ENCODE peak calls at places on chromosome 17, in four cellular contexts. K is cardiac muscle cell, Z is HCT116, L is adrenal gland. N is an unnamed sample.

GRCh38 chr17:17086585-17086984 is 44.3 kb downstream of the MPRIP start:
- DNase-seq in K (no peak), Z (no peak), L (no peak), N (no peak)

GRCh38 chr17:39568710-39569109 is 39.0 kb downstream of the NEUROD2 start:
- DNase-seq in K (no peak), Z (no peak), L (no peak), N (no peak)

GRCh38 chr17:72117748-72118587 is 2.9 kb upstream of the SOX9 start:
- DNase-seq in K (no peak), Z (no peak), L (no peak), N (no peak)

GRCh38 chr17:15247891-15248529 is 17.1 kb downstream of the PMP22 start:
- DNase-seq in K (peak; percentile 32), Z (no peak), L (no peak), N (no peak)

GRCh38 chr17:17043668-17044226 is 1.5 kb downstream of the MPRIP start:
- DNase-seq in K (peak; percentile 47), Z (no peak), L (no peak), N (peak; percentile 47)

GRCh38 chr17:74280093-74280513 is 6.1 kb downstream of the DNAI2 start:
- DNase-seq in K (no peak), Z (no peak), L (no peak), N (no peak)

GRCh38 chr17:50279181-50279526 is 4.9 kb downstream of the TMEM92 start:
- DNase-seq in K (no peak), Z (no peak), L (no peak), N (no peak)

GRCh38 chr17:27553019-27553511 is 77.9 kb upstream of the LGALS9 start:
- DNase-seq in K (no peak), Z (no peak), L (no peak), N (no peak)

GRCh38 chr17:21425736-21426135 is 49.6 kb downstream of the KCNJ12 start:
- DNase-seq in K (no peak), Z (no peak), L (no peak), N (no peak)

GRCh38 chr17:67992541-67993152 is 3.6 kb downstream of the C17orf58 start:
- DNase-seq in K (no peak), Z (no peak), L (no peak), N (no peak)

GRCh38 chr17:80279895-80280294 is 19.2 kb downstream of the RNF213 start:
- DNase-seq in K (no peak), Z (no peak), L (no peak), N (peak; percentile 85)

GRCh38 chr17:67491678-67492019 is 114.6 kb downstream of the PITPNC1 start:
- DNase-seq in K (no peak), Z (no peak), L (no peak), N (no peak)

GRCh38 chr17:50328360-50328759 is 17.6 kb upstream of the XYLT2 start:
- DNase-seq in K (no peak), Z (no peak), L (no peak), N (no peak)

GRCh38 chr17:46771601-46772012 is 46.9 kb downstream of the WNT3 start:
- DNase-seq in K (peak; percentile 75), Z (no peak), L (no peak), N (no peak)

GRCh38 chr17:54280741-54281140 is 458.0 kb downstream of the KIF2B start:
- DNase-seq in K (no peak), Z (no peak), L (no peak), N (no peak)
- H3K9me3 ChIP-seq in K (no peaks in the 10 kb centered on the region), Z (peaks cover 50% of the 10 kb centered on the region), L (no peaks in the 10 kb centered on the region), N (no peaks in the 10 kb centered on the region)

GRCh38 chr17:53390575-53390974 is 432.2 kb upstream of the KIF2B start:
- DNase-seq in K (no peak), Z (no peak), L (no peak), N (no peak)
- H3K9me3 ChIP-seq in K (no peaks in the 10 kb centered on the region), Z (peaks cover 55% of the 10 kb centered on the region), L (no peaks in the 10 kb centered on the region), N (no peaks in the 10 kb centered on the region)

DNA sequence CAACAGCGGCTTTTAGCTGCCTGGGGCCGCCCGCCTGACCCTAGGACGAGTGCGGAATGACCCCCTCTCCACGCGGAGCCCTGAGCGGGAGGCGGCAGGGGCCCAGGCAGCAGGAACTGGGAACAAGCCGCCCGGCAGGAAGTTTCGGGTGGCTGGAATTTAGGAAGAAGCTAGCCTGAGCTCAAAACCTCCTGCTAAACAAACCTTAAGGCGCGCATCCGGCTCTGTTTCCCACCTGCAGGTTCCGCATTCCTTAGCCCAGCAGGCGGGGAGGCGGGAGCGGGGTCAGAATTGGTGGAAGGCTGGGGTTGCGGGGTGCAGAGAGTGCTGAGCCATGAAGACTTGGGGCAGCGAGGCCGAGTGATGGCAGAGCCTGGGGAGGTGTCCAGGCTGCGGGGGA is 813.9 kb downstream of the KCNJ18 start:
- DNase-seq in K (no peak), Z (no peak), L (no peak), N (no peak)
- H3K9me3 ChIP-seq in K (no peaks in the 10 kb centered on the region), Z (no peaks in the 10 kb centered on the region), L (no peaks in the 10 kb centered on the region), N (peaks cover 8% of the 10 kb centered on the region)

GRCh38 chr17:52470553-52470952 is 312.0 kb upstream of the CA10 start:
- DNase-seq in K (no peak), Z (no peak), L (no peak), N (no peak)

DNA sequence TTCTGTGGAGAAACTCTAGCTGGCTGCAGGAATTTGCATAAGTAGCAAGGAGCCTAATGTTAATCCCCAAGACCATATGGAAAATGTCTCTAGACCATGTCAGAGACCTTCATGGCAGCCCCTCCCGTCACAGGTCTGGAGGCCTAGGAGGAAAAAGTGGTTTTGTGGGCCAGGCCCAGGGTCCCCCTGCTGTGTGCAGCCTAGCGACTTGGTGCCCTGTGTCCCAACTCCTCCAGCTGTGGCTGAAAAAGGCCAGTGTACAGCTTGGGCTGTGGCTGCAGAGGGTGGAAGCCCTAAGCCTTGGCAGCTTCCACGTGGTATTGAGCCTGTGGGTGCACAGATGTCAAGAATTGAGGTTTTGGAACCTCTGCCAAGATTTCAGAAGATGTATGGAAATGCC is 306.9 kb upstream of the CA10 start:
- DNase-seq in K (no peak), Z (no peak), L (no peak), N (no peak)
- H3K9me3 ChIP-seq in K (no peaks in the 10 kb centered on the region), Z (peaks cover 42% of the 10 kb centered on the region), L (no peaks in the 10 kb centered on the region), N (no peaks in the 10 kb centered on the region)